ENCODE peak calls at places on chromosomes 5 and 9, in seven cellular contexts. One of them, this sample, is unnamed.

GRCh38 chr9:95771556-95772280 is 103.8 kb upstream of the ERCC6L2 start:
- DNase-seq in cardiac fibroblast: peak; percentile 28
- DNase-seq in stimulated activated CD8-positive, alpha-beta memory T cell treated with anti-CD3 and anti-CD28 coated beads, Interleukin-4, amount 100 ng/mL, for 24 hours: no peak
- DNase-seq in Calu3: no peak
- DNase-seq in tibial nerve: peak; percentile 63
- DNase-seq in uterus: peak; percentile 22
- DNase-seq in stimulated activated CD4-positive, alpha-beta T cell treated with anti-CD3 and anti-CD28 coated beads, Interleukin-15, amount 100 ng/mL, for 24 hours: no peak
- DNase-seq in this sample: peak; percentile 74

GRCh38 chr9:104494808-104495207 is 9.3 kb upstream of the OR13F1 start:
- DNase-seq in stimulated activated CD4-positive, alpha-beta T cell treated with anti-CD3 and anti-CD28 coated beads, Interleukin-15, amount 100 ng/mL, for 24 hours: no peak
- DNase-seq in stimulated activated CD8-positive, alpha-beta memory T cell treated with anti-CD3 and anti-CD28 coated beads, Interleukin-4, amount 100 ng/mL, for 24 hours: no peak
- DNase-seq in uterus: no peak
- DNase-seq in tibial nerve: no peak
- DNase-seq in Calu3: no peak
- DNase-seq in cardiac fibroblast: peak; percentile 15
- DNase-seq in this sample: peak; percentile 65

GRCh38 chr5:67607958-67608357 is 411.4 kb upstream of the CD180 start:
- DNase-seq in stimulated activated CD4-positive, alpha-beta T cell treated with anti-CD3 and anti-CD28 coated beads, Interleukin-15, amount 100 ng/mL, for 24 hours: no peak
- DNase-seq in tibial nerve: no peak
- DNase-seq in uterus: no peak
- DNase-seq in Calu3: no peak
- DNase-seq in cardiac fibroblast: no peak
- DNase-seq in stimulated activated CD8-positive, alpha-beta memory T cell treated with anti-CD3 and anti-CD28 coated beads, Interleukin-4, amount 100 ng/mL, for 24 hours: no peak
- DNase-seq in this sample: no peak

GRCh38 chr9:72203205-72203803 is 54.1 kb downstream of the GDA start:
- DNase-seq in uterus: no peak
- DNase-seq in stimulated activated CD4-positive, alpha-beta T cell treated with anti-CD3 and anti-CD28 coated beads, Interleukin-15, amount 100 ng/mL, for 24 hours: no peak
- DNase-seq in Calu3: peak; percentile 34
- DNase-seq in cardiac fibroblast: peak; percentile 40
- DNase-seq in stimulated activated CD8-positive, alpha-beta memory T cell treated with anti-CD3 and anti-CD28 coated beads, Interleukin-4, amount 100 ng/mL, for 24 hours: no peak
- DNase-seq in tibial nerve: no peak
- DNase-seq in this sample: peak; percentile 77

GRCh38 chr9:124040935-124041816 is 29.6 kb downstream of the LHX2 start:
- DNase-seq in tibial nerve: no peak
- DNase-seq in cardiac fibroblast: peak; percentile 31
- DNase-seq in stimulated activated CD4-positive, alpha-beta T cell treated with anti-CD3 and anti-CD28 coated beads, Interleukin-15, amount 100 ng/mL, for 24 hours: peak; percentile 59
- DNase-seq in stimulated activated CD8-positive, alpha-beta memory T cell treated with anti-CD3 and anti-CD28 coated beads, Interleukin-4, amount 100 ng/mL, for 24 hours: peak; percentile 15
- DNase-seq in uterus: peak; percentile 24
- DNase-seq in Calu3: peak; percentile 49
- DNase-seq in this sample: peak; percentile 65

GRCh38 chr9:112091805-112092204 is 83.3 kb downstream of the SUSD1 start:
- DNase-seq in tibial nerve: no peak
- DNase-seq in Calu3: no peak
- DNase-seq in stimulated activated CD8-positive, alpha-beta memory T cell treated with anti-CD3 and anti-CD28 coated beads, Interleukin-4, amount 100 ng/mL, for 24 hours: no peak
- DNase-seq in cardiac fibroblast: peak; percentile 42
- DNase-seq in stimulated activated CD4-positive, alpha-beta T cell treated with anti-CD3 and anti-CD28 coated beads, Interleukin-15, amount 100 ng/mL, for 24 hours: no peak
- DNase-seq in uterus: no peak
- DNase-seq in this sample: peak; percentile 73

GRCh38 chr5:17379188-17379951 is 118.7 kb upstream of the TAF11L2 start:
- DNase-seq in stimulated activated CD8-positive, alpha-beta memory T cell treated with anti-CD3 and anti-CD28 coated beads, Interleukin-4, amount 100 ng/mL, for 24 hours: no peak
- DNase-seq in cardiac fibroblast: peak; percentile 15
- DNase-seq in uterus: no peak
- DNase-seq in Calu3: no peak
- DNase-seq in stimulated activated CD4-positive, alpha-beta T cell treated with anti-CD3 and anti-CD28 coated beads, Interleukin-15, amount 100 ng/mL, for 24 hours: no peak
- DNase-seq in tibial nerve: no peak
- DNase-seq in this sample: peak; percentile 88

GRCh38 chr5:126354012-126354856 is 69.0 kb upstream of the GRAMD2B start:
- DNase-seq in stimulated activated CD4-positive, alpha-beta T cell treated with anti-CD3 and anti-CD28 coated beads, Interleukin-15, amount 100 ng/mL, for 24 hours: no peak
- DNase-seq in stimulated activated CD8-positive, alpha-beta memory T cell treated with anti-CD3 and anti-CD28 coated beads, Interleukin-4, amount 100 ng/mL, for 24 hours: no peak
- DNase-seq in uterus: no peak
- DNase-seq in Calu3: peak; percentile 62
- DNase-seq in cardiac fibroblast: peak; percentile 99
- DNase-seq in tibial nerve: no peak
- DNase-seq in this sample: peak; percentile 79

GRCh38 chr9:136004712-136005111 is 43.5 kb upstream of the UBAC1 start:
- DNase-seq in stimulated activated CD8-positive, alpha-beta memory T cell treated with anti-CD3 and anti-CD28 coated beads, Interleukin-4, amount 100 ng/mL, for 24 hours: no peak
- DNase-seq in Calu3: no peak
- DNase-seq in uterus: no peak
- DNase-seq in tibial nerve: no peak
- DNase-seq in stimulated activated CD4-positive, alpha-beta T cell treated with anti-CD3 and anti-CD28 coated beads, Interleukin-15, amount 100 ng/mL, for 24 hours: no peak
- DNase-seq in cardiac fibroblast: no peak
- DNase-seq in this sample: no peak

GRCh38 chr5:72145351-72145750 is 38.1 kb downstream of the MAP1B start:
- DNase-seq in stimulated activated CD8-positive, alpha-beta memory T cell treated with anti-CD3 and anti-CD28 coated beads, Interleukin-4, amount 100 ng/mL, for 24 hours: no peak
- DNase-seq in cardiac fibroblast: no peak
- DNase-seq in tibial nerve: no peak
- DNase-seq in stimulated activated CD4-positive, alpha-beta T cell treated with anti-CD3 and anti-CD28 coated beads, Interleukin-15, amount 100 ng/mL, for 24 hours: no peak
- DNase-seq in uterus: no peak
- DNase-seq in Calu3: no peak
- DNase-seq in this sample: no peak

GRCh38 chr5:318341-318897 is 3.1 kb upstream of the AHRR start:
- DNase-seq in stimulated activated CD4-positive, alpha-beta T cell treated with anti-CD3 and anti-CD28 coated beads, Interleukin-15, amount 100 ng/mL, for 24 hours: no peak
- DNase-seq in Calu3: no peak
- DNase-seq in stimulated activated CD8-positive, alpha-beta memory T cell treated with anti-CD3 and anti-CD28 coated beads, Interleukin-4, amount 100 ng/mL, for 24 hours: no peak
- DNase-seq in cardiac fibroblast: peak; percentile 28
- DNase-seq in tibial nerve: no peak
- DNase-seq in uterus: no peak
- DNase-seq in this sample: peak; percentile 22

GRCh38 chr9:84170521-84171141 is 169.9 kb downstream of the SLC28A3 start:
- DNase-seq in uterus: peak; percentile 59
- DNase-seq in stimulated activated CD4-positive, alpha-beta T cell treated with anti-CD3 and anti-CD28 coated beads, Interleukin-15, amount 100 ng/mL, for 24 hours: no peak
- DNase-seq in stimulated activated CD8-positive, alpha-beta memory T cell treated with anti-CD3 and anti-CD28 coated beads, Interleukin-4, amount 100 ng/mL, for 24 hours: no peak
- DNase-seq in Calu3: peak; percentile 14
- DNase-seq in cardiac fibroblast: peak; percentile 97
- DNase-seq in tibial nerve: peak; percentile 66
- DNase-seq in this sample: peak; percentile 95

This sample was measured in NCI-H69.